ENCODE peak calls at places on chromosomes 11 and 22, in seven cellular contexts. E is mucosa of descending colon, I is aorta, G is thoracic aorta, D is PC-3, X is Caco-2, S is IMR-90. Y is an unnamed sample.
A peak's percentile ranks its signal among the peaks of the same experiment; 100 is the strongest.

GRCh38 chr11:12395333-12395732 is 18.0 kb downstream of the PARVA start:
- DNase-seq in E (no peak), I (no peak), G (no peak), D (no peak), X (no peak), S (no peak), Y (no peak)

GRCh38 chr11:31824791-31825452 is 13.8 kb upstream of the PAX6 start:
- DNase-seq in E (no peak), I (no peak), G (no peak), D (no peak), X (no peak), S (no peak), Y (no peak)

GRCh38 chr22:46060292-46061123 is 83.5 kb upstream of the WNT7B start:
- DNase-seq in E (no peak), I (no peak), G (no peak), D (peak; percentile 17), X (no peak), S (no peak), Y (no peak)

GRCh38 chr22:45917146-45917545 is 59.8 kb downstream of the WNT7B start:
- DNase-seq in E (no peak), I (no peak), G (no peak), D (no peak), X (no peak), S (no peak), Y (no peak)

GRCh38 chr11:15179167-15179566 is 64.4 kb downstream of the INSC start:
- DNase-seq in E (no peak), I (no peak), G (no peak), D (no peak), X (no peak), S (peak; percentile 54), Y (no peak)

GRCh38 chr11:111911563-111912401 is at the start of gene CRYAB:
- DNase-seq in E (peak; percentile 34), I (peak; percentile 95), G (peak; percentile 87), D (peak; percentile 61), X (no peak), S (peak; percentile 82), Y (no peak)

GRCh38 chr11:13826505-13827278 is 135.8 kb upstream of the SPON1 start:
- DNase-seq in E (no peak), I (no peak), G (no peak), D (peak; percentile 77), X (no peak), S (no peak), Y (no peak)

GRCh38 chr11:61069427-61069826 is 32.9 kb upstream of the CD5 start:
- DNase-seq in E (no peak), I (no peak), G (no peak), D (no peak), X (no peak), S (no peak), Y (no peak)

GRCh38 chr11:15590131-15590530 is 475.4 kb downstream of the INSC start:
- DNase-seq in E (no peak), I (no peak), G (no peak), D (no peak), X (no peak), S (peak; percentile 2), Y (no peak)

GRCh38 chr22:37283393-37283937 is 1.2 kb downstream of the CYTH4 start:
- DNase-seq in E (peak; percentile 51), I (no peak), G (no peak), D (no peak), X (peak; percentile 27), S (no peak), Y (no peak)

GRCh38 chr11:85182437-85183109 is 444.6 kb downstream of the DLG2 start:
- DNase-seq in E (peak; percentile 9), I (no peak), G (no peak), D (peak; percentile 75), X (peak; percentile 70), S (peak; percentile 35), Y (peak; percentile 98)

GRCh38 chr11:106875013-106875412 is 143.3 kb downstream of the GUCY1A2 start:
- DNase-seq in E (no peak), I (no peak), G (no peak), D (peak; percentile 19), X (no peak), S (no peak), Y (no peak)

GRCh38 chr11:106872246-106872645 is 146.0 kb downstream of the GUCY1A2 start:
- DNase-seq in E (no peak), I (no peak), G (no peak), D (no peak), X (no peak), S (no peak), Y (no peak)
- H3K4me1 ChIP-seq in E (no peaks in the 10 kb centered on the region), I (no peaks in the 10 kb centered on the region), G (no peaks in the 10 kb centered on the region), D (no peaks in the 10 kb centered on the region), X (no peaks in the 10 kb centered on the region), S (no peaks in the 10 kb centered on the region), Y (no peaks in the 10 kb centered on the region)

GRCh38 chr11:130139401-130139800 is 20.2 kb upstream of the ST14 start:
- DNase-seq in E (no peak), I (no peak), G (no peak), D (no peak), X (no peak), S (no peak), Y (no peak)

GRCh38 chr11:130131957-130132850 is 27.4 kb upstream of the ST14 start:
- DNase-seq in E (peak; percentile 72), I (no peak), G (no peak), D (peak; percentile 92), X (peak; percentile 85), S (peak; percentile 66), Y (peak; percentile 62)

GRCh38 chr11:130133716-130134115 is 25.9 kb upstream of the ST14 start:
- DNase-seq in E (no peak), I (no peak), G (no peak), D (no peak), X (no peak), S (no peak), Y (no peak)

GRCh38 chr11:130137999-130138398 is 21.6 kb upstream of the ST14 start:
- DNase-seq in E (no peak), I (no peak), G (no peak), D (no peak), X (no peak), S (no peak), Y (no peak)

GRCh38 chr11:130136107-130136506 is 23.5 kb upstream of the ST14 start:
- DNase-seq in E (no peak), I (no peak), G (no peak), D (no peak), X (no peak), S (no peak), Y (no peak)
- H3K4me3 ChIP-seq in E (no peak overlapping the region), I (no peak overlapping the region), G (no peak overlapping the region), D (no peak overlapping the region), X (no peak overlapping the region), S (no peak overlapping the region), Y (no peak overlapping the region)

GRCh38 chr11:100730266-100730665 is 43.2 kb downstream of the ARHGAP42 start:
- DNase-seq in E (no peak), I (no peak), G (no peak), D (no peak), X (no peak), S (peak; percentile 15), Y (no peak)
- H3K4me1 ChIP-seq in E (no peaks in the 10 kb centered on the region), I (no peaks in the 10 kb centered on the region), G (peaks cover 16% of the 10 kb centered on the region), D (no peaks in the 10 kb centered on the region), X (peaks cover 15% of the 10 kb centered on the region), S (peaks cover 2% of the 10 kb centered on the region), Y (no peaks in the 10 kb centered on the region)

GRCh38 chr22:41383085-41383484 is 1.3 kb downstream of the TEF start:
- DNase-seq in E (no peak), I (no peak), G (no peak), D (no peak), X (no peak), S (no peak), Y (no peak)
- H3K4me3 ChIP-seq in E (no peak overlapping the region), I (no peak overlapping the region), G (peak overlapping the region; percentile 97), D (no peak overlapping the region), X (no peak overlapping the region), S (peak overlapping the region; percentile 64), Y (no peak overlapping the region)

GRCh38 chr11:87753143-87753542 is 422.1 kb downstream of the RAB38 start:
- DNase-seq in E (no peak), I (no peak), G (no peak), D (no peak), X (no peak), S (no peak), Y (no peak)
- H3K4me1 ChIP-seq in E (no peaks in the 10 kb centered on the region), I (no peaks in the 10 kb centered on the region), G (no peaks in the 10 kb centered on the region), D (no peaks in the 10 kb centered on the region), X (no peaks in the 10 kb centered on the region), S (no peaks in the 10 kb centered on the region), Y (no peaks in the 10 kb centered on the region)

GRCh38 chr11:69546735-69547370 is 65.4 kb downstream of the LINC01488 start:
- DNase-seq in E (no peak), I (peak; percentile 35), G (no peak), D (no peak), X (no peak), S (no peak), Y (no peak)
- H3K4me3 ChIP-seq in E (no peak overlapping the region), I (no peak overlapping the region), G (no peak overlapping the region), D (no peak overlapping the region), X (no peak overlapping the region), S (no peak overlapping the region), Y (no peak overlapping the region)

GRCh38 chr22:35889071-35889470 is 139.6 kb downstream of the RBFOX2 start:
- DNase-seq in E (no peak), I (no peak), G (no peak), D (no peak), X (no peak), S (no peak), Y (no peak)
- H3K4me1 ChIP-seq in E (no peaks in the 10 kb centered on the region), I (peaks cover 5% of the 10 kb centered on the region), G (peaks cover 24% of the 10 kb centered on the region), D (peaks cover 23% of the 10 kb centered on the region), X (peaks cover 67% of the 10 kb centered on the region), S (peaks cover 17% of the 10 kb centered on the region), Y (no peaks in the 10 kb centered on the region)

GRCh38 chr22:49450521-49450920 is 377.2 kb downstream of the BRD1 start:
- DNase-seq in E (no peak), I (peak; percentile 43), G (no peak), D (no peak), X (no peak), S (no peak), Y (no peak)

GRCh38 chr22:49449811-49450386 is 377.8 kb downstream of the BRD1 start:
- DNase-seq in E (no peak), I (peak; percentile 62), G (no peak), D (no peak), X (no peak), S (no peak), Y (no peak)

GRCh38 chr22:49449377-49449776 is 378.3 kb downstream of the BRD1 start:
- DNase-seq in E (no peak), I (peak; percentile 47), G (no peak), D (no peak), X (no peak), S (no peak), Y (no peak)

GRCh38 chr22:49452362-49452946 is 375.2 kb downstream of the BRD1 start:
- DNase-seq in E (no peak), I (no peak), G (no peak), D (no peak), X (no peak), S (no peak), Y (no peak)

DNA sequence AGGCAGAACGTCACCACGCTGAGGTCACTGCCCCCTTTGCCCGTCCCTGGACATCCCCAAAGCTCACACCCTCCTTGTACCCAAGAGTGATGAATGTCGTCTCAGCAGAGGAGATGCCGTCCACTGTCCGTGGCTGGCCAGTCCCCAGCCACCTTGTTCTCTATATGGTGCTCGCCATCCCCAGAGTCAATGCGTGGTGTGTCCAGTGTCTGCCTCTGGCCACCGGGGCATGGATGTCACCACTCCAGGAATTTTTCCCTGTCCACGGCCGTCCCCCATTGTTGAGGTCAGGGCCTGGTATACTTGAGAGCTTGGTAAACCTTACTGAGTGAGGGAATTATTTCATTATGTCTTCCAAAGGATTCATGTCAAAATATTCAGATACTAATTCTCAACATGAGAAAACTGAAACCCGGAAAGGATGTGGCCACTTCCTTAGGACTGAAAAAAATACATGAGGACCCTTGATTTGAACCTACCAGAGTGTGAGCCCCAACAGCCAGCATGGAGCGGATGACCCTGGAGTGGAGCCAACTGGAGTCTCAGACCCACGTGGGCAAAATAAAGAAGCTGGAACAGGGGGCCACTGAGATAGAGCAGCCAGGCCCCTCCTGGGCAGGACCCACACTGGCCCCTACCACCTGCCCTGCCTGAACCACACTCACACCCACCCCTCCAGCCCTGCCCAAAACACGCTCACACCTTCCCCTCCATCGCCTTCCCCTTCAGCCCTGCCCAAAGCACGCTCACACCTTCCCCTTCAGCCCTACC is 376.4 kb downstream of the BRD1 start:
- DNase-seq in E (no peak), I (peak; percentile 53), G (no peak), D (no peak), X (no peak), S (no peak), Y (no peak)
- H3K4me3 ChIP-seq in E (no peak overlapping the region), I (no peak overlapping the region), G (no peak overlapping the region), D (no peak overlapping the region), X (no peak overlapping the region), S (no peak overlapping the region), Y (no peak overlapping the region)